ENCODE peak calls at places on chromosomes 3 and 15, in four cellular contexts. One of them, this sample, is unnamed.
A peak's percentile ranks its signal among the peaks of the same experiment; 100 is the strongest.

GRCh38 chr3:11774296-11774877 is 72.3 kb downstream of the TAMM41 start:
- DNase-seq in AG04450: no peak
- DNase-seq in EL: peak; percentile 55
- DNase-seq in activated naive CD4-positive, alpha-beta T cell: no peak
- DNase-seq in this sample: peak; percentile 62

GRCh38 chr3:11910971-11911531 is 64.4 kb upstream of the TAMM41 start:
- DNase-seq in AG04450: no peak
- DNase-seq in EL: no peak
- DNase-seq in activated naive CD4-positive, alpha-beta T cell: no peak
- DNase-seq in this sample: no peak

GRCh38 chr3:18069564-18069963 is 327.1 kb upstream of the TBC1D5 start:
- DNase-seq in AG04450: no peak
- DNase-seq in EL: no peak
- DNase-seq in activated naive CD4-positive, alpha-beta T cell: no peak
- DNase-seq in this sample: no peak

GRCh38 chr15:96296264-96296663 is 34.2 kb upstream of the NR2F2 start:
- DNase-seq in AG04450: peak; percentile 51
- DNase-seq in EL: peak; percentile 88
- DNase-seq in activated naive CD4-positive, alpha-beta T cell: no peak
- DNase-seq in this sample: no peak

GRCh38 chr3:114274929-114275328 is 18.9 kb upstream of the TIGIT start:
- DNase-seq in activated naive CD4-positive, alpha-beta T cell: no peak
- DNase-seq in EL: peak; percentile 25
- DNase-seq in AG04450: no peak
- DNase-seq in this sample: no peak

GRCh38 chr15:69701198-69701597 is 248.6 kb downstream of the RPLP1 start:
- DNase-seq in activated naive CD4-positive, alpha-beta T cell: no peak
- DNase-seq in AG04450: no peak
- DNase-seq in EL: no peak
- DNase-seq in this sample: peak; percentile 24

GRCh38 chr3:76436895-76437294 is 603.0 kb upstream of the ROBO2 start:
- DNase-seq in EL: no peak
- DNase-seq in activated naive CD4-positive, alpha-beta T cell: no peak
- DNase-seq in AG04450: no peak
- DNase-seq in this sample: no peak

GRCh38 chr3:72633534-72633933 is 214.7 kb downstream of the SHQ1 start:
- DNase-seq in EL: no peak
- DNase-seq in activated naive CD4-positive, alpha-beta T cell: no peak
- DNase-seq in AG04450: no peak
- DNase-seq in this sample: no peak

GRCh38 chr15:69994429-69995201 is 103.1 kb downstream of the TLE3 start:
- DNase-seq in EL: no peak
- DNase-seq in activated naive CD4-positive, alpha-beta T cell: no peak
- DNase-seq in AG04450: no peak
- DNase-seq in this sample: no peak

GRCh38 chr3:45628746-45629145 is 34.2 kb downstream of the LIMD1 start:
- DNase-seq in AG04450: no peak
- DNase-seq in activated naive CD4-positive, alpha-beta T cell: no peak
- DNase-seq in EL: no peak
- DNase-seq in this sample: no peak

GRCh38 chr15:63601026-63601726 is 4.0 kb downstream of the FBXL22 start:
- DNase-seq in AG04450: no peak
- DNase-seq in activated naive CD4-positive, alpha-beta T cell: no peak
- DNase-seq in EL: peak; percentile 29
- DNase-seq in this sample: no peak

GRCh38 chr15:45458746-45459403 is 63.7 kb downstream of the SLC30A4 start:
- DNase-seq in AG04450: no peak
- DNase-seq in activated naive CD4-positive, alpha-beta T cell: peak; percentile 27
- DNase-seq in EL: peak; percentile 63
- DNase-seq in this sample: peak; percentile 83

GRCh38 chr3:196127308-196128040 is 45.6 kb upstream of the TFRC start:
- DNase-seq in AG04450: no peak
- DNase-seq in activated naive CD4-positive, alpha-beta T cell: no peak
- DNase-seq in EL: no peak
- DNase-seq in this sample: no peak

GRCh38 chr3:35670408-35670807 is 31.1 kb downstream of the ARPP21 start:
- DNase-seq in AG04450: no peak
- DNase-seq in EL: no peak
- DNase-seq in activated naive CD4-positive, alpha-beta T cell: no peak
- DNase-seq in this sample: peak; percentile 43

GRCh38 chr3:23444386-23444785 is 241.3 kb downstream of the UBE2E2 start:
- DNase-seq in activated naive CD4-positive, alpha-beta T cell: no peak
- DNase-seq in AG04450: no peak
- DNase-seq in EL: no peak
- DNase-seq in this sample: no peak

GRCh38 chr15:98684441-98684840 is 36.1 kb downstream of the IGF1R start:
- DNase-seq in activated naive CD4-positive, alpha-beta T cell: no peak
- DNase-seq in AG04450: no peak
- DNase-seq in EL: peak; percentile 70
- DNase-seq in this sample: no peak

GRCh38 chr3:179037361-179037760 is 34.2 kb downstream of the ZMAT3 start:
- DNase-seq in activated naive CD4-positive, alpha-beta T cell: no peak
- DNase-seq in AG04450: no peak
- DNase-seq in EL: peak; percentile 99
- DNase-seq in this sample: no peak

GRCh38 chr15:70291295-70291694 is 193.6 kb upstream of the TLE3 start:
- DNase-seq in AG04450: no peak
- DNase-seq in activated naive CD4-positive, alpha-beta T cell: no peak
- DNase-seq in EL: no peak
- DNase-seq in this sample: no peak

GRCh38 chr15:45802140-45802539 is 167.3 kb downstream of the SQOR start:
- DNase-seq in EL: no peak
- DNase-seq in activated naive CD4-positive, alpha-beta T cell: no peak
- DNase-seq in AG04450: no peak
- DNase-seq in this sample: no peak

GRCh38 chr3:45583021-45583851 is 11.3 kb upstream of the LIMD1 start:
- DNase-seq in EL: no peak
- DNase-seq in activated naive CD4-positive, alpha-beta T cell: no peak
- DNase-seq in AG04450: no peak
- DNase-seq in this sample: peak; percentile 99

GRCh38 chr3:123084738-123085237 is 18.0 kb downstream of the PDIA5 start:
- DNase-seq in EL: peak; percentile 30
- DNase-seq in AG04450: no peak
- DNase-seq in activated naive CD4-positive, alpha-beta T cell: no peak
- DNase-seq in this sample: no peak

GRCh38 chr3:150132101-150132749 is 161.5 kb upstream of the PFN2 start:
- DNase-seq in AG04450: no peak
- DNase-seq in EL: peak; percentile 39
- DNase-seq in activated naive CD4-positive, alpha-beta T cell: no peak
- DNase-seq in this sample: no peak

GRCh38 chr3:59243476-59243875 is 193.7 kb upstream of the CFAP20DC start:
- DNase-seq in activated naive CD4-positive, alpha-beta T cell: no peak
- DNase-seq in EL: no peak
- DNase-seq in AG04450: no peak
- DNase-seq in this sample: no peak

GRCh38 chr3:164094546-164094945 is 983.8 kb downstream of the SI start:
- DNase-seq in activated naive CD4-positive, alpha-beta T cell: no peak
- DNase-seq in AG04450: no peak
- DNase-seq in EL: no peak
- DNase-seq in this sample: no peak

GRCh38 chr15:43509923-43510229 is 7.5 kb upstream of the MAP1A start:
- DNase-seq in activated naive CD4-positive, alpha-beta T cell: no peak
- DNase-seq in EL: no peak
- DNase-seq in AG04450: no peak
- DNase-seq in this sample: no peak

GRCh38 chr3:50502584-50503423 is 630 bp downstream of the CACNA2D2 start:
- DNase-seq in EL: no peak
- DNase-seq in activated naive CD4-positive, alpha-beta T cell: no peak
- DNase-seq in AG04450: no peak
- DNase-seq in this sample: no peak

GRCh38 chr3:28700728-28701127 is 352.1 kb upstream of the AZI2 start:
- DNase-seq in AG04450: no peak
- DNase-seq in EL: no peak
- DNase-seq in activated naive CD4-positive, alpha-beta T cell: no peak
- DNase-seq in this sample: no peak

GRCh38 chr3:120177151-120177550 is 82.9 kb upstream of the GSK3B start:
- DNase-seq in EL: peak; percentile 97
- DNase-seq in AG04450: peak; percentile 50
- DNase-seq in activated naive CD4-positive, alpha-beta T cell: no peak
- DNase-seq in this sample: no peak

GRCh38 chr15:52559022-52559421 is 9.8 kb downstream of the ARPP19 start:
- DNase-seq in EL: no peak
- DNase-seq in activated naive CD4-positive, alpha-beta T cell: no peak
- DNase-seq in AG04450: no peak
- DNase-seq in this sample: no peak

GRCh38 chr3:7607083-7607482 is 746.2 kb downstream of the GRM7 start:
- DNase-seq in EL: no peak
- DNase-seq in AG04450: no peak
- DNase-seq in activated naive CD4-positive, alpha-beta T cell: no peak
- DNase-seq in this sample: no peak

GRCh38 chr15:64947211-64947610 is 35.5 kb downstream of the ANKDD1A start:
- DNase-seq in EL: no peak
- DNase-seq in AG04450: no peak
- DNase-seq in activated naive CD4-positive, alpha-beta T cell: no peak
- DNase-seq in this sample: no peak

GRCh38 chr3:197507541-197507940 is 48.2 kb downstream of the BDH1 start:
- DNase-seq in AG04450: no peak
- DNase-seq in EL: no peak
- DNase-seq in activated naive CD4-positive, alpha-beta T cell: no peak
- DNase-seq in this sample: no peak

GRCh38 chr3:127135241-127136023 is 57.5 kb upstream of the PRR23E start:
- DNase-seq in activated naive CD4-positive, alpha-beta T cell: no peak
- DNase-seq in EL: no peak
- DNase-seq in AG04450: no peak
- DNase-seq in this sample: no peak

GRCh38 chr15:63041982-63042878 is at the start of gene TPM1:
- DNase-seq in EL: peak; percentile 95
- DNase-seq in activated naive CD4-positive, alpha-beta T cell: no peak
- DNase-seq in AG04450: peak; percentile 77
- DNase-seq in this sample: no peak